ENCODE peak calls at places on chromosomes 2 and 18, in six cellular contexts. U, S, I, L, R and B are unnamed samples.

GRCh38 chr2:179675435-179675834 is 186.0 kb downstream of the ZNF385B start:
- DNase-seq in S (no peak), R (peak; percentile 35), I (no peak), U (no peak), L (peak; percentile 42), B (no peak)

GRCh38 chr2:96154506-96155380 is 9.5 kb upstream of the DUSP2 start:
- DNase-seq in S (no peak), L (no peak), U (no peak), R (no peak), I (no peak), B (no peak)

GRCh38 chr2:98502556-98503335 is 58.1 kb downstream of the INPP4A start:
- DNase-seq in S (no peak), U (no peak), R (peak; percentile 61), I (no peak), L (no peak), B (no peak)

GRCh38 chr2:79025421-79025820 is at the start of gene REG3G:
- DNase-seq in L (no peak), R (no peak), I (no peak), U (no peak), S (peak; percentile 78), B (peak; percentile 48)

GRCh38 chr2:156719036-156719435 is 282.9 kb downstream of the GPD2 start:
- DNase-seq in S (no peak), U (no peak), I (no peak), R (no peak), L (no peak), B (no peak)

GRCh38 chr2:61962095-61962984 is 56.9 kb downstream of the COMMD1 start:
- DNase-seq in U (no peak), L (no peak), I (no peak), R (no peak), S (no peak), B (no peak)

GRCh38 chr18:46283268-46283667 is 179.1 kb downstream of the HAUS1 start:
- DNase-seq in L (no peak), U (no peak), I (no peak), R (no peak), S (no peak), B (no peak)

GRCh38 chr2:229815342-229815741 is 101.0 kb upstream of the DNER start:
- DNase-seq in S (no peak), U (no peak), R (peak; percentile 35), I (no peak), L (no peak), B (no peak)

GRCh38 chr2:241386519-241386918 is 30.4 kb downstream of the FARP2 start:
- DNase-seq in S (no peak), L (no peak), R (no peak), U (no peak), I (no peak), B (no peak)
- H3K4me3 ChIP-seq in S (no peak overlapping the region), L (no peak overlapping the region), R (no peak overlapping the region), U (no peak overlapping the region), I (no peak overlapping the region), B (no peak overlapping the region)

GRCh38 chr2:225667465-225667864 is 268.0 kb downstream of the NYAP2 start:
- DNase-seq in S (no peak), U (peak; percentile 23), I (no peak), R (no peak), L (no peak), B (no peak)

GRCh38 chr2:225668606-225669266 is 269.2 kb downstream of the NYAP2 start:
- DNase-seq in U (peak; percentile 62), I (no peak), L (no peak), R (peak; percentile 82), S (no peak), B (no peak)

DNA sequence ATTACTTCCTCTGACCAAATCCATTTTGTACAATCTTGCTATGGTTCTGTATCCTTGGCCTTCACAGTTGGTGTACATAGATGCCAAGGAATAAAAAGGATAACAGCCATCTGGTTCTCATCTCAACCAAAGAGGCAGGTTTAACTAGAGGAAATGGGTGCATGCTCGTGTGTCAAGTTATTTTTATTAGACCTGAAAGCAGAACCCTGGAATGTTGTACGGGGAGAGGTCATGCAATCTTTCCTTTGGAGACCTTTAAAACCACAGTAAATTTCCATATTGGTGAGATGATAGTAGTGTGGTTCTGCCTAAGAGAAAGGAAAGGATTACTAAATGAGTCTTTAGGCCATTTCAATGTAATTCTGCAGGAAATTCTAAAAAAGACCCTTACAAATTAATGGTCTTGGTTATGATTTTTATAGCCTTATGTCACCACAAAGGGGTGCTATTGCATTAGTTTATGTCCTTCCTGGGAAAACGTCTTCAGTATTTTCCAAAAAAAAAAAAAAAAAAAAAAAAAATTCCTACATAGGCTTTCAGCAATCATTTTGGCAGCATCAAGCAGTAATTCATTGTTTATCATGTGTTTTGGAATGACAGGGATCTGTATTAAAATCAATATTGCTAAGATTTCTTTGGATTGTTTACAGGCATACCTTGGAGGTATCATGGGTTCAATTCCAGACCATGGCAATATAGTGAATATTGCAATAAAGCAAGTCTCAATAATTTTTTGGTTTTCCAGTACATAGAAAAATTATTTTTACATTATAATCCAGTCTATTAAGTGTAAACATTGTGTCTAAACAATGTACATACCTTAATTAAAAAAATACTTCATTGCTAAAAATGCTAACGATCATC is 270.8 kb downstream of the NYAP2 start:
- DNase-seq in U (peak; percentile 53), I (no peak), R (peak; percentile 59), L (no peak), S (no peak), B (no peak)
- TF ChIP-seq CTCF in U (peak; percentile 63), I (peak; percentile 44), R (peak; percentile 73), L (peak; percentile 1), S (no peak), B (peak; percentile 28)

GRCh38 chr2:236568922-236569592 is 568 bp upstream of the ACKR3 start:
- DNase-seq in U (no peak), L (no peak), R (no peak), S (no peak), I (no peak), B (no peak)

GRCh38 chr2:236568068-236568921 is 1.3 kb upstream of the ACKR3 start:
- DNase-seq in R (no peak), U (peak; percentile 51), S (peak; percentile 54), I (peak; percentile 48), L (peak; percentile 43), B (peak; percentile 28)

GRCh38 chr2:236569593-236569973 is at the start of gene ACKR3:
- DNase-seq in R (peak; percentile 82), L (peak; percentile 70), S (peak; percentile 76), U (peak; percentile 87), I (peak; percentile 90), B (peak; percentile 23)

GRCh38 chr2:236571161-236571560 is 1.5 kb downstream of the ACKR3 start:
- DNase-seq in I (no peak), S (no peak), R (no peak), U (no peak), L (no peak), B (no peak)

GRCh38 chr2:236570081-236570979 is 705 bp downstream of the ACKR3 start:
- DNase-seq in R (peak; percentile 6), S (no peak), L (no peak), U (peak; percentile 43), I (no peak), B (no peak)
- H3K27ac ChIP-seq in R (no peak overlapping the region), S (peak overlapping the region; percentile 82), L (peak overlapping the region; percentile 43), U (peak overlapping the region; percentile 48), I (peak overlapping the region; percentile 97), B (no peak overlapping the region)

GRCh38 chr2:231667096-231667427 is 41.3 kb upstream of the PTMA start:
- DNase-seq in S (no peak), L (no peak), I (no peak), U (no peak), R (no peak), B (no peak)
- H3K4me3 ChIP-seq in S (peak overlapping the region; percentile 54), L (no peak overlapping the region), I (peak overlapping the region; percentile 52), U (peak overlapping the region; percentile 32), R (peak overlapping the region; percentile 62), B (no peak overlapping the region)

DNA sequence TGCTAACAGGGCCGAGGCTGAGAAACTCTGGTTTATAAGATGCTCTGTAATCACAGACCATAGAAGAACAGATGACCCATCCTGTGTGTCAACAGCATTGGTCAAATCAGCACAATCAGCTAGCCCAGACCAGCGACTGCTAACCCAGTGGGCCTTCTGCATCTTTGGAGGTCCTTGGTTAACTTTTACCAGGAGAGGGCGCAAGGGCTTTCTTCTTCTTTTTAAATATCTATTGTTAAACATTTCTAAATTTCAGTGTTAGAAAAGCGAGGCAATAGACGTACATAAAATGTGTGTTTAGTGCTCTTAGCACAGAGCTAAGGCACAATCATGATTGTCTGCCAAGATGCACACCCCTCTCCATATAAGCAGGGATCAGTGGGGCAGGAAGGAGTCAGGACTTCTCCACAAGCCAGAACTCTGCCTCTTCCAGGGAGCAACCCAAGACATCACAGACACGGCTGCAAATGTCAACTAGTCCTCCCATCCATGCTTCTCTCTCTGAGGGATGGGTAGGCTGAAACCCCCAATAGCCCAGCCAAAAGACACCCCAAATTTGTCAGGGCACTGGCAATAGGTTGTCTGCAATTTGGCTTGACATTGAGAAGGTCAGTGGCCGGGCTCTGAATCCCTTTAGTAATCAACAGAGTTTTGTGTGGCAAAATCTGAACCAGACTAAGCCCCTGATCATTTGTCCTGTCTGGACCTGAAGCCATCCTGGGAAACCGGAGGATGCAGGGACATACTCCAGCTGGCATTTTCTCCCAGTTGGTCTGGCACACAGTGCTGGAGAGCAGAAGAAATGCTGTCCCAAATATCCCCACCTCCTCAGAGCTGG is 188.2 kb downstream of the BCL2 start:
- DNase-seq in I (peak; percentile 69), R (peak; percentile 69), L (no peak), U (peak; percentile 64), S (peak; percentile 34), B (peak; percentile 79)
- TF ChIP-seq CTCF in I (peak; percentile 69), R (peak; percentile 77), L (peak; percentile 35), U (peak; percentile 72), S (peak; percentile 45), B (peak; percentile 61)

GRCh38 chr2:45696708-45697107 is 45.2 kb downstream of the PRKCE start:
- DNase-seq in L (no peak), R (no peak), U (no peak), I (no peak), S (no peak), B (no peak)

GRCh38 chr2:45700407-45701013 is 49.0 kb downstream of the PRKCE start:
- DNase-seq in S (no peak), U (no peak), L (no peak), I (no peak), R (no peak), B (peak; percentile 50)

GRCh38 chr2:45698538-45698937 is 47.1 kb downstream of the PRKCE start:
- DNase-seq in I (no peak), R (peak; percentile 23), S (no peak), L (no peak), U (no peak), B (no peak)

GRCh38 chr2:45697190-45697589 is 45.7 kb downstream of the PRKCE start:
- DNase-seq in U (no peak), L (no peak), S (no peak), I (no peak), R (no peak), B (no peak)

GRCh38 chr2:45699032-45699658 is 47.7 kb downstream of the PRKCE start:
- DNase-seq in S (no peak), R (peak; percentile 83), L (no peak), U (peak; percentile 41), I (no peak), B (no peak)
- H3K27ac ChIP-seq in S (no peak overlapping the region), R (peak overlapping the region; percentile 58), L (no peak overlapping the region), U (no peak overlapping the region), I (no peak overlapping the region), B (no peak overlapping the region)